ENCODE peak calls at places on chromosome 17, in ten cellular contexts. X is SJSA1; L is heart left ventricle; V is effector memory CD4-positive, alpha-beta T cell; R is choroid plexus epithelial cell; Q is cardiac fibroblast; A is bronchial epithelial cell; U is lower leg skin; K is fibroblast of mammary gland; F is BJ. I is an unnamed sample.
A peak's percentile ranks its signal among the peaks of the same experiment; 100 is the strongest.

GRCh38 chr17:5741810-5742209 is 157.5 kb upstream of the NLRP1 start:
- DNase-seq in X (no peak), L (no peak), V (no peak), R (no peak), Q (no peak), A (no peak), U (no peak), K (no peak), F (no peak), I (no peak)

GRCh38 chr17:81388091-81388611 is 7.1 kb upstream of the BAHCC1 start:
- DNase-seq in X (no peak), L (no peak), V (no peak), R (no peak), Q (no peak), A (no peak), U (no peak), K (no peak), F (no peak), I (no peak)

GRCh38 chr17:68383443-68384321 is 73.6 kb downstream of the WIPI1 start:
- DNase-seq in X (peak; percentile 88), L (no peak), V (no peak), R (peak; percentile 96), Q (peak; percentile 94), A (no peak), U (no peak), K (peak; percentile 92), F (peak; percentile 69), I (peak; percentile 66)

GRCh38 chr17:71251276-71251675 is 869.5 kb upstream of the SOX9 start:
- DNase-seq in X (no peak), L (no peak), V (no peak), R (peak; percentile 57), Q (no peak), A (no peak), U (no peak), K (peak; percentile 31), F (no peak), I (peak; percentile 9)

GRCh38 chr17:42526031-42526444 is 10.0 kb upstream of the NAGLU start:
- DNase-seq in X (no peak), L (no peak), V (no peak), R (peak; percentile 30), Q (peak; percentile 63), A (peak; percentile 21), U (no peak), K (peak; percentile 65), F (no peak), I (no peak)

GRCh38 chr17:19336938-19337711 is 25.4 kb downstream of the B9D1 start:
- DNase-seq in X (no peak), L (no peak), V (no peak), R (no peak), Q (no peak), A (no peak), U (no peak), K (no peak), F (no peak), I (no peak)

GRCh38 chr17:794876-795275 is 12.7 kb downstream of the MRM3 start:
- DNase-seq in X (peak; percentile 77), L (peak; percentile 91), V (no peak), R (peak; percentile 77), Q (peak; percentile 82), A (peak; percentile 40), U (peak; percentile 86), K (peak; percentile 75), F (no peak), I (peak; percentile 22)

GRCh38 chr17:9232591-9233270 is 211.4 kb downstream of the NTN1 start:
- DNase-seq in X (no peak), L (peak; percentile 51), V (no peak), R (peak; percentile 18), Q (no peak), A (no peak), U (no peak), K (peak; percentile 56), F (no peak), I (no peak)

DNA sequence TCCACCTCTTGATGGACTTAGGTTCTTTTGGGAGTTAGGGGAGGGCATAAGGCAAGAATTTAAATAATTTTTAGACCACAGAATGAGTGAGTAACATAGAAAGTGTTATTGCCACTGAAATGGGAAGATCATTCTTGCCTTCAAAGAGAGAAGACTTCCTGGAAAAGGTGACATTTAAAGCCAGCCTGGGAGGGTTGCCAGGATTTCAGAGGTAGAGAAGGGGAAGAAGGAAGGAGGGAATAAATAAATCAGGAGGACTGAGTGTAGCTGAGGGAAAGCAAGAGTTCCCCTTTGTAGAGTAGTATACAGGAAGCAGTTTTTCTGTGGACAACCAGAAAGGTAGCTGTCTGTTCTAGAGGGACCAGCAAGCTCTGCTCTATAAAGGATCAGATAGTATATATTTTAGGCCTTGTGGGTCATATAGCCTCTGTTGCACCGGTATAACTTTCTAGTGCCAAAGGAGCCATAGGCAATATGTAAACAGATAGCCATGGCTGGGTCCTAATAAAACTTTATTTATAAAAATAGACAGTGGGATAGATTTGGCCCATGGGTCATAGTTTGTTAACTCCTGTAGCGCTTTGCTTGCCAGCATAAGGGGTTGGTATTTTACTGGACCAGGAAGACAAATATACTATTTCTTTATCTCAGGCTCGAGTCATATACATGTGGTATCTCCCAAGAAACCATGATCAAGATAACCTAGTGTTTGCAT is 147.2 kb upstream of the CACNG5 start:
- DNase-seq in X (peak; percentile 30), L (no peak), V (no peak), R (no peak), Q (no peak), A (no peak), U (no peak), K (no peak), F (no peak), I (no peak)
- H3K4me3 ChIP-seq in X (no peak overlapping the region), L (no peak overlapping the region), V (no peak overlapping the region), R (no peak overlapping the region), Q (no peak overlapping the region), A (no peak overlapping the region), U (no peak overlapping the region), K (no peak overlapping the region), F (no peak overlapping the region), I (no peak overlapping the region)

DNA sequence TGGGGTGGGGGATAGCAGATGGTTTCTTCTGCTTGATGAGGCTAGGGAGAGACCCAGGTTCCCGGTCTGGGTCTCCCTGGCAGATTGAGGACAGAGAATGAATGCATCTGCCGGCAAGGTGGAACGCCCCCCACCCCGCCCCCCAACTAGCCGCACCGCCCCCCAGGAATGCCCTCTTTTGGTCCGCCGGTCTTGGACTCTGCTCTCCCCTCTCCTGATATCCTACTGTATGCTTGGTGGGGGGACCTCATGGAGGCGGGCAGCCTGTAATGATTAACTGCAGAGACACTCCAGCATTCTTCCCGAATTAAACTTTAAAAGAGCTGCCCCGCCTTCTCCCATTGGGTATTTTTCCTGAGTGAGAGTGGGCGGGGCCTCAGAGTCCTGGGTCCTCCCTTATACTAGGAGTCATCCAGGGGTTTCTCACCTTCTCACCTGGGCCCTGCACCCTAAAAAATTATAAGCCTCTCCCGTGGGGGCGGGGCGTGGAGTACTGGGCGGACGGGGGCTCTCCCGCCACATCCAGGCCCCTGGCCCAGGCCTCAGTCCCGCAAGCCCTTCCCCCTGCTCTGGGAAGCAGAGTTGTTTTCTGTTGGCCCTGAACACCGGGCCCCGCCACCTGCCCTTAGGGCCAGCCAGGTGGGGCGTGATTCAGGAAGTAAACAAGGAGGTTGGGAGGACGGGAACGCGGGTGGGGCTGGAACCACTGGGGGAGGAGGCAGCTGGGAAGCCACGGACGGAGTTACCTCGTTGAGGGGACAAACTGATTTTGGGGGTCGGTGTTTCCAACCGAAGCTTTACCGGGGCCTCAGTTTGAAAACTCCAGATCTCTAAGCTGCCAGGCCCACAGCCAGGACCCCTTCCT is 1.5 kb downstream of the GRB7 start:
- DNase-seq in X (no peak), L (no peak), V (no peak), R (no peak), Q (peak; percentile 16), A (peak; percentile 79), U (peak; percentile 80), K (no peak), F (no peak), I (no peak)
- H3K4me3 ChIP-seq in X (no peak overlapping the region), L (no peak overlapping the region), V (no peak overlapping the region), R (peak overlapping the region; percentile 35), Q (no peak overlapping the region), A (peak overlapping the region; percentile 52), U (peak overlapping the region; percentile 31), K (no peak overlapping the region), F (peak overlapping the region; percentile 19), I (no peak overlapping the region)

DNA sequence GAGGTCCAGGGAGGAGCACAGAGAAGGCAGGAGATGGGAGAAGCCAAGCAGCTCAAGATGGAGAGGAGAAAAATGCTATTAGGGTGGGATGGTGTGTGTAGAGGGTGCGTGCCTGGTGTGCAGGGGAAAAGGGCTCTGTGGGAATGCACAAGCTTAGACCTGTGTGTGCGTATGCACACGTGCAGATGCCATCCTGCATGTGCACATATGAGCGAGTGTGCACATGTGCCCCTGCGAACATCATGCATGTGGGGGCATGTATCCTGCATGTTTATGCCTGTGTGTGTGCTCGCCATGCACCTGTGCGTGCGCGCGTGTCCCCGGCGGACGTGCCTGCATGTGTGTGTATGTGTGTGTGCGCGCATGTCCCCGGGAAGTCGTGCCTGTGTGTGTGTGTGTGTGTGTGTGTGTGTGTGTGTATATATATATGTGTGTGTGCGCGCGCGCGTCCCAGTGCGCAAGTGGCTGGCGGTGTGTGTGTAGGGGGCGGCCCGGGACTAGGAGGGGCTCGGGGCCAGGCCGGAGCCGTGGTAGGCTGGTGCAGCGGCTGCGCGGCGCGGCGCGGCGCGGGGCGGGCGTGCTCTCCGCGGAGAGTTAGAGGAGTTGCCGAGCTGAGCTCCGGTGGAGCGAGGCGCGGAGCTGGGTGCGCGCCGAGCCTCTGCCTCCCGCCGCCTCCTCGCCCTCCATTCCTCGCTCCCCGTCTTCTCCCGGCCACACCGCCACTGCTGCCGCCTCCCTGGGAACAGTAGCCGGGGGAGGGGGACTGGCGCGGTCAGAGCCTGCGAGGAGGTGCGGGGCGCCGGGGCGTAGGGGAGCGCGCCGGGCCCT is at the start of gene KCNJ12:
- DNase-seq in X (no peak), L (no peak), V (no peak), R (peak; percentile 34), Q (peak; percentile 19), A (peak; percentile 8), U (no peak), K (no peak), F (no peak), I (no peak)
- H3K4me3 ChIP-seq in X (no peak within 1 kb of the TSS), L (peak within 1 kb of the TSS; percentile 57), V (peak within 1 kb of the TSS; percentile 32), R (peak within 1 kb of the TSS; percentile 49), Q (peak within 1 kb of the TSS; percentile 36), A (peak within 1 kb of the TSS; percentile 6), U (peak within 1 kb of the TSS; percentile 26), K (peak within 1 kb of the TSS; percentile 3), F (peak within 1 kb of the TSS; percentile 31), I (peak within 1 kb of the TSS; percentile 46)

GRCh38 chr17:82586576-82587233 is 61.5 kb downstream of the WDR45B start:
- DNase-seq in X (no peak), L (no peak), V (no peak), R (no peak), Q (no peak), A (no peak), U (no peak), K (no peak), F (no peak), I (no peak)

GRCh38 chr17:82577300-82577699 is 57.8 kb downstream of the FOXK2 start:
- DNase-seq in X (no peak), L (no peak), V (no peak), R (no peak), Q (no peak), A (no peak), U (no peak), K (no peak), F (no peak), I (no peak)

GRCh38 chr17:82582709-82583108 is 63.2 kb downstream of the FOXK2 start:
- DNase-seq in X (no peak), L (no peak), V (no peak), R (no peak), Q (no peak), A (no peak), U (no peak), K (no peak), F (no peak), I (no peak)

GRCh38 chr17:82583720-82584234 is 64.2 kb downstream of the FOXK2 start:
- DNase-seq in X (no peak), L (no peak), V (no peak), R (no peak), Q (no peak), A (no peak), U (no peak), K (peak; percentile 74), F (no peak), I (no peak)

GRCh38 chr17:82582208-82582607 is 62.7 kb downstream of the FOXK2 start:
- DNase-seq in X (no peak), L (no peak), V (no peak), R (no peak), Q (no peak), A (no peak), U (no peak), K (peak; percentile 92), F (no peak), I (peak; percentile 27)
- H3K4me3 ChIP-seq in X (no peak overlapping the region), L (no peak overlapping the region), V (no peak overlapping the region), R (no peak overlapping the region), Q (no peak overlapping the region), A (no peak overlapping the region), U (no peak overlapping the region), K (no peak overlapping the region), F (no peak overlapping the region), I (no peak overlapping the region)